ENCODE peak calls at places on chromosomes 11 and 22, in eight cellular contexts. L, G, V, F, Y, O, M and X are unnamed samples.

GRCh38 chr11:105673089-105673488 is 63.2 kb downstream of the GRIA4 start:
- DNase-seq in G (no peak), O (peak; percentile 40), Y (peak; percentile 23), L (no peak), V (peak; percentile 3), F (no peak), M (peak; percentile 30), X (no peak)

GRCh38 chr11:126332221-126332711 is 23.2 kb upstream of the ST3GAL4 start:
- DNase-seq in G (no peak), F (peak; percentile 80), V (no peak), O (no peak), L (peak; percentile 85), Y (peak; percentile 45), M (no peak), X (no peak)

GRCh38 chr11:128625766-128626165 is 38.4 kb upstream of the ETS1 start:
- DNase-seq in Y (no peak), F (no peak), V (no peak), L (no peak), M (no peak), O (no peak), G (no peak), X (no peak)

GRCh38 chr11:12674571-12674935 is 332 bp downstream of the TEAD1 start:
- DNase-seq in V (no peak), L (no peak), G (no peak), F (no peak), Y (no peak), M (no peak), O (no peak), X (no peak)

GRCh38 chr11:65915101-65915820 is 3.6 kb downstream of the C11orf68 start:
- DNase-seq in Y (no peak), L (no peak), O (no peak), F (no peak), V (no peak), G (no peak), M (no peak), X (no peak)

GRCh38 chr11:11973361-11973800 is 35.0 kb downstream of the DKK3 start:
- DNase-seq in M (no peak), G (no peak), O (no peak), Y (no peak), L (peak; percentile 87), F (peak; percentile 73), V (no peak), X (no peak)

GRCh38 chr22:46346680-46347405 is 11.3 kb downstream of the TRMU start:
- DNase-seq in G (no peak), Y (no peak), L (no peak), M (no peak), F (peak; percentile 56), O (no peak), V (peak; percentile 47), X (no peak)

GRCh38 chr22:23603266-23603665 is 23.2 kb upstream of the IGLL1 start:
- DNase-seq in F (no peak), O (no peak), Y (no peak), G (no peak), L (no peak), V (no peak), M (no peak), X (no peak)

GRCh38 chr11:116276051-116277044 is 496.4 kb downstream of the BUD13 start:
- DNase-seq in L (peak; percentile 66), G (peak; percentile 46), O (peak; percentile 66), Y (peak; percentile 62), M (peak; percentile 7), V (peak; percentile 49), F (peak; percentile 81), X (no peak)

GRCh38 chr11:2271077-2271326 is 614 bp upstream of the ASCL2 start:
- DNase-seq in Y (no peak), O (no peak), G (no peak), M (no peak), F (peak; percentile 60), L (peak; percentile 57), V (no peak), X (no peak)

GRCh38 chr22:25764270-25765015 is 22.5 kb downstream of the MYO18B start:
- DNase-seq in L (no peak), Y (no peak), V (no peak), G (no peak), F (no peak), M (no peak), O (no peak), X (no peak)

GRCh38 chr11:31620434-31620833 is 110.9 kb downstream of the ELP4 start:
- DNase-seq in G (no peak), Y (no peak), F (no peak), O (no peak), L (no peak), M (no peak), V (no peak), X (no peak)

GRCh38 chr11:75195164-75195962 is 44.5 kb downstream of the SLCO2B1 start:
- DNase-seq in L (peak; percentile 81), O (no peak), V (no peak), G (no peak), F (peak; percentile 80), M (no peak), Y (no peak), X (no peak)

GRCh38 chr11:14904745-14905103 is 12.7 kb upstream of the CYP2R1 start:
- DNase-seq in V (peak; percentile 76), Y (no peak), F (peak; percentile 88), O (no peak), G (peak; percentile 82), L (peak; percentile 85), M (no peak), X (no peak)